ENCODE peak calls at places on chromosomes 3 and 15, in four cellular contexts. One of them, this sample, is unnamed.

GRCh38 chr3:33911525-33912322 is 113.3 kb downstream of the PDCD6IP start:
- DNase-seq in testis: no peak
- DNase-seq in neural progenitor cell: no peak
- DNase-seq in IMR-90: peak; percentile 65
- DNase-seq in this sample: no peak

GRCh38 chr3:131081224-131081623 is 54.5 kb downstream of the NEK11 start:
- DNase-seq in testis: no peak
- DNase-seq in neural progenitor cell: no peak
- DNase-seq in IMR-90: no peak
- DNase-seq in this sample: no peak

GRCh38 chr3:185537369-185537970 is 14.9 kb downstream of the LIPH start:
- DNase-seq in testis: no peak
- DNase-seq in neural progenitor cell: no peak
- DNase-seq in IMR-90: peak; percentile 80
- DNase-seq in this sample: no peak

GRCh38 chr3:171950373-171950772 is 89.0 kb upstream of the FNDC3B start:
- DNase-seq in testis: no peak
- DNase-seq in neural progenitor cell: peak; percentile 33
- DNase-seq in IMR-90: peak; percentile 56
- DNase-seq in this sample: no peak

GRCh38 chr15:51828621-51829359 is 663 bp upstream of the TMOD3 start:
- DNase-seq in testis: no peak
- DNase-seq in neural progenitor cell: no peak
- DNase-seq in IMR-90: peak; percentile 28
- DNase-seq in this sample: no peak

GRCh38 chr3:102141913-102142210 is 292.5 kb downstream of the NFKBIZ start:
- DNase-seq in testis: no peak
- DNase-seq in neural progenitor cell: no peak
- DNase-seq in IMR-90: no peak
- DNase-seq in this sample: no peak

GRCh38 chr3:194212869-194213320 is 76.9 kb downstream of the HES1 start:
- DNase-seq in testis: no peak
- DNase-seq in neural progenitor cell: peak; percentile 84
- DNase-seq in IMR-90: no peak
- DNase-seq in this sample: no peak

GRCh38 chr3:51698209-51698608 is 8.7 kb upstream of the GRM2 start:
- DNase-seq in testis: no peak
- DNase-seq in neural progenitor cell: no peak
- DNase-seq in IMR-90: no peak
- DNase-seq in this sample: no peak

GRCh38 chr3:158094235-158094916 is 11.8 kb downstream of the SHOX2 start:
- DNase-seq in testis: peak; percentile 40
- DNase-seq in neural progenitor cell: peak; percentile 84
- DNase-seq in IMR-90: no peak
- DNase-seq in this sample: no peak

GRCh38 chr3:186352369-186352768 is 9.7 kb downstream of the DGKG start:
- DNase-seq in testis: no peak
- DNase-seq in neural progenitor cell: no peak
- DNase-seq in IMR-90: no peak
- DNase-seq in this sample: no peak

GRCh38 chr3:64267774-64268604 is 42.7 kb upstream of the PRICKLE2 start:
- DNase-seq in testis: peak; percentile 64
- DNase-seq in neural progenitor cell: peak; percentile 80
- DNase-seq in IMR-90: peak; percentile 68
- DNase-seq in this sample: no peak
- H3K4me3 ChIP-seq in testis: peak overlapping the region; percentile 65
- H3K4me3 ChIP-seq in neural progenitor cell: peak overlapping the region; percentile 57
- H3K4me3 ChIP-seq in IMR-90: peak overlapping the region; percentile 81
- H3K4me3 ChIP-seq in this sample: peak overlapping the region; percentile 75

GRCh38 chr15:71789616-71790015 is 20.7 kb upstream of the NR2E3 start:
- DNase-seq in testis: no peak
- DNase-seq in neural progenitor cell: no peak
- DNase-seq in IMR-90: no peak
- DNase-seq in this sample: no peak
- H3K27ac ChIP-seq in testis: no peak overlapping the region
- H3K27ac ChIP-seq in neural progenitor cell: no peak overlapping the region
- H3K27ac ChIP-seq in IMR-90: no peak overlapping the region
- H3K27ac ChIP-seq in this sample: no peak overlapping the region

GRCh38 chr15:41828747-41829270 is 917 bp downstream of the JMJD7 start:
- DNase-seq in testis: no peak
- DNase-seq in neural progenitor cell: no peak
- DNase-seq in IMR-90: peak; percentile 32
- DNase-seq in this sample: no peak
- H3K4me3 ChIP-seq in testis: peak overlapping the region; percentile 71
- H3K4me3 ChIP-seq in neural progenitor cell: peak overlapping the region; percentile 79
- H3K4me3 ChIP-seq in IMR-90: peak overlapping the region; percentile 73
- H3K4me3 ChIP-seq in this sample: peak overlapping the region; percentile 73

DNA sequence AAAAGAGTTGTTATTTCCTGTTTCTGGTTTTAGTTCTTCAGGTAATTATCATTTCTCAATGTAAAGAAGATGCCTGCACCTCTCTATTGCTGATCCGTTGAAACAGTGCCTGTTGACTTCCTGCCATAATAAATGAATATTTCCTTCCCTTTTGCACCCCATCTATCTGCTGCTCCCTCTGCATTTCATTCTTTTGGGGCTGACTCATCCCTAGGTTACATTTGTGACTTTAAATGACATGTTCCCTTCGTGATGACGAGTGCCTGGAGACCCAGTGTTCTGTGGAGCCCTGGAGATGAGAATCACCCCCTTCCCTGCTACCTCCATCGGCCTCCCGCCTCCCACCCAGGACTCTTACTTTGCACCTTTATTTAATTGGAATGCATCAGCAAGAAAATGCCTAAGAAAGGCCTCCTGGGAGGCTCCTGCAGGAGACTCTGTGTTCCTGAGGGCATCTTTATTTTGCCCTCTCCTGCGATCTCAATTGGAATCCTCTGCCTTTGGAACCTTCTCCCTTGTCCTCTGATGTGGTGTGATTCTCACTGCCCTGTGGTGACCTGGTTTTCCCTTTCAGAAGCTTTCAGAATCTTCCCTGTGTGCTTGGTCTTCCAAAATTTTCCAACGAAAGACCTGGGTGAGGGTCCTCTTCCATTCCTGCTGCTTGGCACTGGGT is 13.7 kb downstream of the LRRK1 start:
- DNase-seq in testis: no peak
- DNase-seq in neural progenitor cell: no peak
- DNase-seq in IMR-90: no peak
- DNase-seq in this sample: no peak
- H3K27ac ChIP-seq in testis: no peak overlapping the region
- H3K27ac ChIP-seq in neural progenitor cell: no peak overlapping the region
- H3K27ac ChIP-seq in IMR-90: no peak overlapping the region
- H3K27ac ChIP-seq in this sample: no peak overlapping the region

GRCh38 chr3:38219609-38220197 is 45.9 kb upstream of the SLC22A13 start:
- DNase-seq in testis: no peak
- DNase-seq in neural progenitor cell: no peak
- DNase-seq in IMR-90: no peak
- DNase-seq in this sample: no peak

GRCh38 chr3:38210141-38210757 is 44.9 kb downstream of the OXSR1 start:
- DNase-seq in testis: no peak
- DNase-seq in neural progenitor cell: no peak
- DNase-seq in IMR-90: no peak
- DNase-seq in this sample: no peak

GRCh38 chr3:38214560-38214959 is 49.2 kb downstream of the OXSR1 start:
- DNase-seq in testis: no peak
- DNase-seq in neural progenitor cell: no peak
- DNase-seq in IMR-90: peak; percentile 29
- DNase-seq in this sample: no peak
- H3K4me3 ChIP-seq in testis: no peak overlapping the region
- H3K4me3 ChIP-seq in neural progenitor cell: no peak overlapping the region
- H3K4me3 ChIP-seq in IMR-90: no peak overlapping the region
- H3K4me3 ChIP-seq in this sample: no peak overlapping the region

DNA sequence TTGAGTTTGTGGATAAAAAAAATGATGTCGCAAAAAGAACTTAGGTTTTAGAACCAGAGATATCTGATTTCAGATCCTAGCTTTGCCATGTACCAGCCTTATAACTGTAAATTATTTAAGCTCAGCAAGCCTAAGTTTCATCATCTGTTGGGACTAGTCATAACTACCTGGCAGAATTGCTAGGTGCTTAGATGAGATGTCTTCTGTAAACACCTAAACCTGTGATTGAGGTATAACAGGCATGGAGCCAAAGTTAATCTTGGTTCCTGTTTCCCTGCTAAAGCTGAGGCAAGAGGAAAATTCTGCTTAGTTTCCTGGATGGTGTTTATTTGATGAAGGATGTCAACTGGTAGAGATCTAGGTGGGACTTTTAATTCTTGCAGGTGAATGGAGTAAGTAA is 331.3 kb upstream of the RBMS3 start:
- DNase-seq in testis: no peak
- DNase-seq in neural progenitor cell: no peak
- DNase-seq in IMR-90: no peak
- DNase-seq in this sample: no peak
- H3K27ac ChIP-seq in testis: no peak overlapping the region
- H3K27ac ChIP-seq in neural progenitor cell: no peak overlapping the region
- H3K27ac ChIP-seq in IMR-90: no peak overlapping the region
- H3K27ac ChIP-seq in this sample: no peak overlapping the region

GRCh38 chr3:17201538-17201937 is 316.8 kb downstream of the PLCL2 start:
- DNase-seq in testis: no peak
- DNase-seq in neural progenitor cell: no peak
- DNase-seq in IMR-90: no peak
- DNase-seq in this sample: no peak

GRCh38 chr3:17207979-17208378 is 323.2 kb downstream of the PLCL2 start:
- DNase-seq in testis: no peak
- DNase-seq in neural progenitor cell: no peak
- DNase-seq in IMR-90: no peak
- DNase-seq in this sample: no peak

GRCh38 chr3:17207019-17207418 is 322.3 kb downstream of the PLCL2 start:
- DNase-seq in testis: no peak
- DNase-seq in neural progenitor cell: no peak
- DNase-seq in IMR-90: peak; percentile 30
- DNase-seq in this sample: no peak

DNA sequence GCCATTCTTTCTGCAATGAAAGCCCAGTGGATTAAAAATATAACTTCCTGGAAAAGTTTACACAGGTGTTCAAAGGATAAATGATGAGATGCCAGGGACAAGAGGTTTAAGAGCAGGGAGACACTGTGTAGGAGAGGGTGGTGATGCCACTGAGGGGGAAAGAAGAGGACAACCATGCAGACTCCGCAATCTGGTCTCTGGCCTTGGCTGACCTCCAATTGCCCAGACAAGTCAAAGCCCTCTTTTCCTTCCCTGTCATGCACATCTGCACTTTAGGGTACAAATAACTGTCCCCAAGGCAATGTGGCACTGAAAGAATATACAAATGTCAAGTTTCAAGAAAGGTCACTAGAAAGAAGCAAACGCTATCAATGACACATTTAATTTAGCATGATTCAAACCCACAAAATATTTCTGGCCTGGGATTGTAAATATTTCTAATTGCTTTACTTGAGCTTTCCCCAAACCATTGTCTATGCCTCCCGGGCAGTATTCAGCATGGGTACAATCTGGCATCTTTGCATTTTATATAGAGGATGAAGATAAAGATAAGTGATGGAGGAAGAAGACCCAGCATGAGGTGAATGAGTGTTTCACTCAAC is 319.4 kb downstream of the PLCL2 start:
- DNase-seq in testis: no peak
- DNase-seq in neural progenitor cell: no peak
- DNase-seq in IMR-90: no peak
- DNase-seq in this sample: no peak
- H3K4me3 ChIP-seq in testis: no peak overlapping the region
- H3K4me3 ChIP-seq in neural progenitor cell: no peak overlapping the region
- H3K4me3 ChIP-seq in IMR-90: no peak overlapping the region
- H3K4me3 ChIP-seq in this sample: no peak overlapping the region

DNA sequence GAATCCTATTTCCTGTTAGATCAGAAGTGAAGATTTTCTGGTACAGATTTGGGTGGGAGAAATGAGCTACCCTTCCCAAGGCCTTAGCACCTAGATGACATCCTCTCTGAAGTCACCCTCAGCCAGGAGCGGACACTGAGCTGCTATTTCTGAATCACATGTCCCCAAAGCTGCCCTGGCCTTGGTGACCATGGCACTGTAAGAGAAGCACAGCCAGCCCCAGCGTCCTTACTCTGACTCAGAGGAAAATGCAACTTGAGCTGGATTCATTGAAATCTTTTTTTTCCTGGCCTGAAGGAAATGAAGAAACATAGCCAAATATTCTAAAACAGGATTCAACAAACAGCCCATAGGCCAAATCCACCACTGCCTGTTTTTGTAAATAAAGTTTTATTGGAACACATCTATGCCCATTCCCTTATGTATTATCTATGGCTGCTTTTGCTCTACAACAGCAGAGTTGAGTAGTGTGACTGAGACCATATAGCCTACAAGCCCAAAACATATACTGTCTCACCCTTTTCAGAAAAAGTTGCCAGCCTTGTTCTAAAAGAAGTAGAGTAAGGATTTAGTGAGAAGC is 215.8 kb upstream of the CTDSPL start:
- DNase-seq in testis: no peak
- DNase-seq in neural progenitor cell: no peak
- DNase-seq in IMR-90: no peak
- DNase-seq in this sample: no peak
- H3K27ac ChIP-seq in testis: peak overlapping the region; percentile 43
- H3K27ac ChIP-seq in neural progenitor cell: no peak overlapping the region
- H3K27ac ChIP-seq in IMR-90: no peak overlapping the region
- H3K27ac ChIP-seq in this sample: peak overlapping the region; percentile 23

GRCh38 chr3:127915937-127916480 is 977 bp downstream of the KBTBD12 start:
- DNase-seq in testis: no peak
- DNase-seq in neural progenitor cell: no peak
- DNase-seq in IMR-90: no peak
- DNase-seq in this sample: no peak
- H3K4me3 ChIP-seq in testis: peak overlapping the region; percentile 60
- H3K4me3 ChIP-seq in neural progenitor cell: no peak overlapping the region
- H3K4me3 ChIP-seq in IMR-90: no peak overlapping the region
- H3K4me3 ChIP-seq in this sample: no peak overlapping the region

This sample was measured in esophagus squamous epithelium.